ENCODE peak calls at places on chromosomes 7 and 10, in four cellular contexts. One of them, this sample, is unnamed.
A peak's percentile ranks its signal among the peaks of the same experiment; 100 is the strongest.

GRCh38 chr10:132115736-132116135 is 50.0 kb downstream of the JAKMIP3 start:
- DNase-seq in mucosa of descending colon: no peak
- DNase-seq in pancreas: no peak
- DNase-seq in right lobe of liver: peak; percentile 15
- DNase-seq in this sample: no peak

GRCh38 chr7:43140186-43140585 is 27.7 kb downstream of the HECW1 start:
- DNase-seq in mucosa of descending colon: no peak
- DNase-seq in pancreas: no peak
- DNase-seq in right lobe of liver: no peak
- DNase-seq in this sample: no peak

GRCh38 chr7:32588657-32589056 is 93.4 kb downstream of the AVL9 start:
- DNase-seq in mucosa of descending colon: no peak
- DNase-seq in pancreas: no peak
- DNase-seq in right lobe of liver: no peak
- DNase-seq in this sample: no peak

GRCh38 chr10:14553434-14553833 is 221.3 kb downstream of the FAM107B start:
- DNase-seq in mucosa of descending colon: no peak
- DNase-seq in pancreas: no peak
- DNase-seq in right lobe of liver: peak; percentile 31
- DNase-seq in this sample: no peak

GRCh38 chr10:86970887-86971145 is 2.5 kb downstream of the ADIRF start:
- DNase-seq in mucosa of descending colon: no peak
- DNase-seq in pancreas: no peak
- DNase-seq in right lobe of liver: no peak
- DNase-seq in this sample: no peak

GRCh38 chr7:131629203-131629871 is 72.9 kb upstream of the PODXL start:
- DNase-seq in mucosa of descending colon: no peak
- DNase-seq in pancreas: no peak
- DNase-seq in right lobe of liver: no peak
- DNase-seq in this sample: no peak

GRCh38 chr7:100957832-100958421 is 8.6 kb downstream of the MUC3A start:
- DNase-seq in mucosa of descending colon: no peak
- DNase-seq in pancreas: no peak
- DNase-seq in right lobe of liver: no peak
- DNase-seq in this sample: no peak

GRCh38 chr7:155881471-155882350 is 69.4 kb upstream of the SHH start:
- DNase-seq in mucosa of descending colon: no peak
- DNase-seq in pancreas: no peak
- DNase-seq in right lobe of liver: peak; percentile 28
- DNase-seq in this sample: peak; percentile 35

GRCh38 chr10:71999360-72000072 is 35.3 kb downstream of the CHST3 start:
- DNase-seq in mucosa of descending colon: peak; percentile 77
- DNase-seq in pancreas: no peak
- DNase-seq in right lobe of liver: no peak
- DNase-seq in this sample: no peak

GRCh38 chr10:110176122-110176521 is 31.3 kb upstream of the MXI1 start:
- DNase-seq in mucosa of descending colon: no peak
- DNase-seq in pancreas: no peak
- DNase-seq in right lobe of liver: no peak
- DNase-seq in this sample: no peak

GRCh38 chr7:151078233-151079040 is 2.2 kb downstream of the FASTK start:
- DNase-seq in mucosa of descending colon: no peak
- DNase-seq in pancreas: peak; percentile 24
- DNase-seq in right lobe of liver: no peak
- DNase-seq in this sample: no peak

GRCh38 chr10:103838851-103839512 is 16.4 kb downstream of the SH3PXD2A start:
- DNase-seq in mucosa of descending colon: no peak
- DNase-seq in pancreas: no peak
- DNase-seq in right lobe of liver: no peak
- DNase-seq in this sample: no peak

GRCh38 chr7:96495751-96496216 is 173.9 kb upstream of the SLC25A13 start:
- DNase-seq in mucosa of descending colon: no peak
- DNase-seq in pancreas: no peak
- DNase-seq in right lobe of liver: no peak
- DNase-seq in this sample: no peak

GRCh38 chr7:139676390-139676789 is 101.4 kb downstream of the HIPK2 start:
- DNase-seq in mucosa of descending colon: no peak
- DNase-seq in pancreas: no peak
- DNase-seq in right lobe of liver: no peak
- DNase-seq in this sample: no peak

GRCh38 chr7:157650801-157651200 is 314.0 kb downstream of the DNAJB6 start:
- DNase-seq in mucosa of descending colon: no peak
- DNase-seq in pancreas: no peak
- DNase-seq in right lobe of liver: no peak
- DNase-seq in this sample: no peak

GRCh38 chr10:92880233-92880861 is 32.0 kb downstream of the EXOC6 start:
- DNase-seq in mucosa of descending colon: no peak
- DNase-seq in pancreas: no peak
- DNase-seq in right lobe of liver: no peak
- DNase-seq in this sample: no peak

GRCh38 chr7:371119-371778 is 81.3 kb downstream of the FOXL3 start:
- DNase-seq in mucosa of descending colon: peak; percentile 50
- DNase-seq in pancreas: peak; percentile 54
- DNase-seq in right lobe of liver: peak; percentile 38
- DNase-seq in this sample: peak; percentile 76

GRCh38 chr10:47372726-47373125 is 11.4 kb downstream of the ZNF488 start:
- DNase-seq in mucosa of descending colon: no peak
- DNase-seq in pancreas: no peak
- DNase-seq in right lobe of liver: peak; percentile 23
- DNase-seq in this sample: peak; percentile 22

GRCh38 chr7:157670490-157671357 is 333.9 kb downstream of the DNAJB6 start:
- DNase-seq in mucosa of descending colon: no peak
- DNase-seq in pancreas: no peak
- DNase-seq in right lobe of liver: no peak
- DNase-seq in this sample: no peak

GRCh38 chr10:61464461-61465215 is 11.5 kb upstream of the TMEM26 start:
- DNase-seq in mucosa of descending colon: no peak
- DNase-seq in pancreas: no peak
- DNase-seq in right lobe of liver: no peak
- DNase-seq in this sample: no peak

GRCh38 chr10:72245949-72246525 is 27.7 kb upstream of the DDIT4 start:
- DNase-seq in mucosa of descending colon: no peak
- DNase-seq in pancreas: no peak
- DNase-seq in right lobe of liver: no peak
- DNase-seq in this sample: no peak

GRCh38 chr10:118047363-118047719 is 600 bp upstream of the RAB11FIP2 start:
- DNase-seq in mucosa of descending colon: peak; percentile 56
- DNase-seq in pancreas: peak; percentile 28
- DNase-seq in right lobe of liver: peak; percentile 46
- DNase-seq in this sample: no peak

GRCh38 chr10:31770307-31770902 is 158.2 kb downstream of the ARHGAP12 start:
- DNase-seq in mucosa of descending colon: no peak
- DNase-seq in pancreas: peak; percentile 60
- DNase-seq in right lobe of liver: peak; percentile 61
- DNase-seq in this sample: no peak

GRCh38 chr7:33841658-33842057 is 63.7 kb upstream of the BMPER start:
- DNase-seq in mucosa of descending colon: no peak
- DNase-seq in pancreas: no peak
- DNase-seq in right lobe of liver: no peak
- DNase-seq in this sample: peak; percentile 47

GRCh38 chr7:12809476-12809875 is 122.0 kb downstream of the ARL4A start:
- DNase-seq in mucosa of descending colon: no peak
- DNase-seq in pancreas: no peak
- DNase-seq in right lobe of liver: no peak
- DNase-seq in this sample: no peak

GRCh38 chr7:116171094-116171493 is 39.2 kb upstream of the TES start:
- DNase-seq in mucosa of descending colon: no peak
- DNase-seq in pancreas: no peak
- DNase-seq in right lobe of liver: no peak
- DNase-seq in this sample: no peak

GRCh38 chr7:2596636-2597635 is 34.9 kb upstream of the TTYH3 start:
- DNase-seq in mucosa of descending colon: no peak
- DNase-seq in pancreas: no peak
- DNase-seq in right lobe of liver: no peak
- DNase-seq in this sample: no peak

GRCh38 chr7:71739520-71740195 is 607.7 kb downstream of the GALNT17 start:
- DNase-seq in mucosa of descending colon: no peak
- DNase-seq in pancreas: no peak
- DNase-seq in right lobe of liver: no peak
- DNase-seq in this sample: no peak

GRCh38 chr10:11663763-11664555 is 52.5 kb upstream of the USP6NL start:
- DNase-seq in mucosa of descending colon: peak; percentile 77
- DNase-seq in pancreas: no peak
- DNase-seq in right lobe of liver: no peak
- DNase-seq in this sample: peak; percentile 68

GRCh38 chr7:120991570-120991969 is 3.1 kb downstream of the CPED1 start:
- DNase-seq in mucosa of descending colon: no peak
- DNase-seq in pancreas: no peak
- DNase-seq in right lobe of liver: no peak
- DNase-seq in this sample: no peak

GRCh38 chr7:111089822-111090426 is 1.0 kb upstream of the LRRN3 start:
- DNase-seq in mucosa of descending colon: no peak
- DNase-seq in pancreas: no peak
- DNase-seq in right lobe of liver: no peak
- DNase-seq in this sample: no peak

GRCh38 chr7:137885623-137886022 is 38.8 kb upstream of the DGKI start:
- DNase-seq in mucosa of descending colon: no peak
- DNase-seq in pancreas: no peak
- DNase-seq in right lobe of liver: no peak
- DNase-seq in this sample: no peak

GRCh38 chr7:11203688-11204087 is 230.0 kb downstream of the PHF14 start:
- DNase-seq in mucosa of descending colon: peak; percentile 43
- DNase-seq in pancreas: no peak
- DNase-seq in right lobe of liver: no peak
- DNase-seq in this sample: no peak
- H3K4me1 ChIP-seq in mucosa of descending colon: no peaks in the 10 kb centered on the region
- H3K4me1 ChIP-seq in pancreas: no peaks in the 10 kb centered on the region
- H3K4me1 ChIP-seq in right lobe of liver: no peaks in the 10 kb centered on the region
- H3K4me1 ChIP-seq in this sample: no peaks in the 10 kb centered on the region

GRCh38 chr10:391849-392704 is 256.8 kb downstream of the ZMYND11 start:
- DNase-seq in mucosa of descending colon: no peak
- DNase-seq in pancreas: no peak
- DNase-seq in right lobe of liver: no peak
- DNase-seq in this sample: no peak
- H3K4me3 ChIP-seq in mucosa of descending colon: no peak overlapping the region
- H3K4me3 ChIP-seq in pancreas: no peak overlapping the region
- H3K4me3 ChIP-seq in right lobe of liver: no peak overlapping the region
- H3K4me3 ChIP-seq in this sample: no peak overlapping the region

DNA sequence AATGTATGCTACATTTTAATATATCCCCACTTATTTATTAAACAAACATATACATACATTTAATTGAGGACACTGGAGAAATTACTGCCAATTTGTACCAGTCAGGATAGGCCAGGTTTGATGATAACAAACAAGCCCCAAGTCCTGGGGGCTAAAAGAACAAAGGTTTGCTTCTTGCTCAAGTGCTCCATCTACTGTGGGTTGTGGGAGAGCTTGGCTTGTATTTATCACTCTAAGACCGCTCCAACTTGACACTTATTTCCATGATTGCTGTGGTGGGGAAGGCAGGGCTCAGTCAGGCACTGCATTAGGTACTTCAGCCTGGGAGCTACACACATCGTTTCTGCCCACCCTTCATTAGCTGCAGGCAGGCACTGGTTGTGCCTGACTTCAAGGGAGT is 136.6 kb upstream of the ZNF32 start:
- DNase-seq in mucosa of descending colon: no peak
- DNase-seq in pancreas: no peak
- DNase-seq in right lobe of liver: no peak
- DNase-seq in this sample: no peak
- TF ChIP-seq CTCF in mucosa of descending colon: no peak
- TF ChIP-seq CTCF in pancreas: no peak
- TF ChIP-seq CTCF in right lobe of liver: no peak
- TF ChIP-seq CTCF in this sample: no peak

GRCh38 chr7:114933665-114934064 is 11.8 kb downstream of the MDFIC start:
- DNase-seq in mucosa of descending colon: no peak
- DNase-seq in pancreas: no peak
- DNase-seq in right lobe of liver: no peak
- DNase-seq in this sample: no peak

GRCh38 chr7:114934074-114934473 is 12.2 kb downstream of the MDFIC start:
- DNase-seq in mucosa of descending colon: no peak
- DNase-seq in pancreas: no peak
- DNase-seq in right lobe of liver: no peak
- DNase-seq in this sample: no peak

GRCh38 chr7:114937422-114937821 is 15.5 kb downstream of the MDFIC start:
- DNase-seq in mucosa of descending colon: no peak
- DNase-seq in pancreas: no peak
- DNase-seq in right lobe of liver: no peak
- DNase-seq in this sample: no peak

GRCh38 chr7:114931656-114932011 is 9.7 kb downstream of the MDFIC start:
- DNase-seq in mucosa of descending colon: no peak
- DNase-seq in pancreas: no peak
- DNase-seq in right lobe of liver: no peak
- DNase-seq in this sample: no peak

DNA sequence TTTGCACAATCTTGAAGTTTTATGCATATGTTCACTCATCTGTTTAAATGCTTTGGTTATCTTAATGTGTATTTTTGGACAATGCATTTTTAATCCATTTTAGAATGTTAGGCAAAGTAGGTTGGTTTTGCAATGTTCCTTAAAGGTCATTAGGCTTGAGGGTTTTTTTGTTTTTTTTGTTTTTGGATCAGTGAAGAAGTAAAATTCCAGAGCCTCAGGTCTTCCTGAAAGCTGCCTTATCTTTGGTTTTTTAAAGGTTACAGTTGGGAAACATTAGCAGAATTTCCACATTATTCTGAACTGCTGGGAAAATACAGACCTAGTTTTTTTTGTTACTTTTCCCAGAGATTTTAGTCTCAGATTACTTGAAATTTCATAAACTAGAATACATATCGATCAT is 12.9 kb downstream of the MDFIC start:
- DNase-seq in mucosa of descending colon: no peak
- DNase-seq in pancreas: no peak
- DNase-seq in right lobe of liver: no peak
- DNase-seq in this sample: no peak
- H3K4me1 ChIP-seq in mucosa of descending colon: peaks cover 4% of the 10 kb centered on the region
- H3K4me1 ChIP-seq in pancreas: no peaks in the 10 kb centered on the region
- H3K4me1 ChIP-seq in right lobe of liver: peaks cover 11% of the 10 kb centered on the region
- H3K4me1 ChIP-seq in this sample: no peaks in the 10 kb centered on the region

DNA sequence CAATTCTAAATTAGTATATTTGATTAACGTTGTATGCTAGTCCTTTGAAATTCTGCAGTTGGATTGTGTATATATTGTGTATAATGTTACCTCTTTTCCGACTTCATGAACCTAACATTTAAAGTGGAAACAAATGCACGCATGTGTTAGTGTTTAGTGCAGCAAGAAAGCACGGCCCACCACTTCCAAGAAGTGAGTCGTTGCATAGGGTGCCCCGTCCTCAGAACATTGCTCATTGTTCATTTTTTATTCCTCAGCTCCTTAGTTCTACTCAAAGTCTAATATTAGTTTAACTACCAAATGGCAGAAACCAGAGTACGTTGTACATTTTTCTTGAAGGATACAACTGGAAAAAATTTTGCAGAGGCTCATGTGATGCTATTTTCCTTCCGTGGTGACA is 407.6 kb downstream of the AUTS2 start:
- DNase-seq in mucosa of descending colon: no peak
- DNase-seq in pancreas: no peak
- DNase-seq in right lobe of liver: no peak
- DNase-seq in this sample: no peak
- H3K4me3 ChIP-seq in mucosa of descending colon: no peak overlapping the region
- H3K4me3 ChIP-seq in pancreas: no peak overlapping the region
- H3K4me3 ChIP-seq in right lobe of liver: no peak overlapping the region
- H3K4me3 ChIP-seq in this sample: no peak overlapping the region

DNA sequence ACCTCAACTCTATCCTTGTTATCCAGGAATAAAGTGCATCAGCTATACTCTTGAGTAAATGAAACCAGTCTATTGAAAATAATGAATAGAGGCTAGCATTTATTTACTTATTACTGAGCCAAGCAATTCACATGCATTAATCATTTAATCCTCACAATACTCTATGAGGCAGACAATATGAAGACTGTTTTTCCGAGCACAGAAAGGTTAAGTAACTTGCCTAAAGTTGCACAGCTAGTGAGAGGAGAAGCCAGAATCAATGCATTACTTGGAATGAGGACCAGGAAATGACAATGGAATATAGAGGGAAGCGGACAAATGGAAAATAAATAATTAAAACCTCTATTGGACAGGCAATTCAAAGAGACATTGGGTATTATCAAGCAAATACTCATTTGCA is 207.6 kb upstream of the PRKCQ start:
- DNase-seq in mucosa of descending colon: no peak
- DNase-seq in pancreas: no peak
- DNase-seq in right lobe of liver: no peak
- DNase-seq in this sample: no peak
- TF ChIP-seq CTCF in mucosa of descending colon: no peak
- TF ChIP-seq CTCF in pancreas: no peak
- TF ChIP-seq CTCF in right lobe of liver: no peak
- TF ChIP-seq CTCF in this sample: no peak

This sample was measured in Peyer's patch.